ENCODE peak calls at places on chromosomes 5 and 9, in four cellular contexts. One of them, this sample, is unnamed.
A peak's percentile ranks its signal among the peaks of the same experiment; 100 is the strongest.

GRCh38 chr5:31194892-31195291 is 1.4 kb downstream of the CDH6 start:
- DNase-seq in H1: no peak
- DNase-seq in GM12878: no peak
- DNase-seq in K562: no peak
- DNase-seq in this sample: no peak

GRCh38 chr9:101254733-101255473 is 129.9 kb downstream of the BAAT start:
- DNase-seq in H1: no peak
- DNase-seq in GM12878: no peak
- DNase-seq in K562: no peak
- DNase-seq in this sample: peak; percentile 64

GRCh38 chr9:123942542-123942941 is 12.6 kb upstream of the DENND1A start:
- DNase-seq in H1: no peak
- DNase-seq in GM12878: no peak
- DNase-seq in K562: no peak
- DNase-seq in this sample: no peak

GRCh38 chr5:115309751-115310370 is 13.4 kb upstream of the CCDC112 start:
- DNase-seq in H1: no peak
- DNase-seq in GM12878: no peak
- DNase-seq in K562: peak; percentile 12
- DNase-seq in this sample: peak; percentile 26

GRCh38 chr9:76905984-76906861 is at the start of gene PRUNE2:
- DNase-seq in H1: peak; percentile 94
- DNase-seq in GM12878: no peak
- DNase-seq in K562: peak; percentile 8
- DNase-seq in this sample: no peak

GRCh38 chr9:120434532-120434931 is 145.4 kb downstream of the CDK5RAP2 start:
- DNase-seq in H1: no peak
- DNase-seq in GM12878: no peak
- DNase-seq in K562: no peak
- DNase-seq in this sample: no peak

GRCh38 chr5:107486489-107486888 is 184.2 kb downstream of the EFNA5 start:
- DNase-seq in H1: no peak
- DNase-seq in GM12878: peak; percentile 48
- DNase-seq in K562: no peak
- DNase-seq in this sample: no peak

GRCh38 chr9:88657893-88658292 is 122.9 kb downstream of the NXNL2 start:
- DNase-seq in H1: no peak
- DNase-seq in GM12878: no peak
- DNase-seq in K562: no peak
- DNase-seq in this sample: no peak

GRCh38 chr9:71681708-71682268 is 86.5 kb downstream of the CEMIP2 start:
- DNase-seq in H1: no peak
- DNase-seq in GM12878: no peak
- DNase-seq in K562: no peak
- DNase-seq in this sample: no peak

GRCh38 chr5:3139596-3139995 is 388.1 kb upstream of the IRX2 start:
- DNase-seq in H1: no peak
- DNase-seq in GM12878: no peak
- DNase-seq in K562: no peak
- DNase-seq in this sample: no peak

GRCh38 chr5:13987843-13988464 is 43.5 kb upstream of the DNAH5 start:
- DNase-seq in H1: peak; percentile 60
- DNase-seq in GM12878: no peak
- DNase-seq in K562: peak; percentile 78
- DNase-seq in this sample: peak; percentile 37

GRCh38 chr5:111948517-111948916 is 191.5 kb upstream of the NREP start:
- DNase-seq in H1: no peak
- DNase-seq in GM12878: no peak
- DNase-seq in K562: no peak
- DNase-seq in this sample: no peak

GRCh38 chr9:91302831-91303230 is 58.9 kb downstream of the AUH start:
- DNase-seq in H1: no peak
- DNase-seq in GM12878: no peak
- DNase-seq in K562: no peak
- DNase-seq in this sample: peak; percentile 12

GRCh38 chr9:91144782-91145181 is 216.9 kb downstream of the AUH start:
- DNase-seq in H1: no peak
- DNase-seq in GM12878: no peak
- DNase-seq in K562: no peak
- DNase-seq in this sample: no peak

GRCh38 chr9:2017459-2018161 is 2.5 kb downstream of the SMARCA2 start:
- DNase-seq in H1: peak; percentile 76
- DNase-seq in GM12878: no peak
- DNase-seq in K562: peak; percentile 26
- DNase-seq in this sample: peak; percentile 20

GRCh38 chr9:16030513-16031185 is 477.8 kb downstream of the CCDC171 start:
- DNase-seq in H1: no peak
- DNase-seq in GM12878: peak; percentile 35
- DNase-seq in K562: no peak
- DNase-seq in this sample: no peak

GRCh38 chr9:89281106-89281505 is 29.9 kb upstream of the CKS2 start:
- DNase-seq in H1: no peak
- DNase-seq in GM12878: no peak
- DNase-seq in K562: no peak
- DNase-seq in this sample: no peak

GRCh38 chr5:158387499-158387898 is 528.6 kb upstream of the CLINT1 start:
- DNase-seq in H1: no peak
- DNase-seq in GM12878: no peak
- DNase-seq in K562: no peak
- DNase-seq in this sample: no peak

GRCh38 chr5:158382473-158382872 is 523.5 kb upstream of the CLINT1 start:
- DNase-seq in H1: no peak
- DNase-seq in GM12878: no peak
- DNase-seq in K562: no peak
- DNase-seq in this sample: no peak

GRCh38 chr5:158383485-158383884 is 524.5 kb upstream of the CLINT1 start:
- DNase-seq in H1: no peak
- DNase-seq in GM12878: no peak
- DNase-seq in K562: no peak
- DNase-seq in this sample: no peak

GRCh38 chr5:158385982-158386381 is 527.0 kb upstream of the CLINT1 start:
- DNase-seq in H1: no peak
- DNase-seq in GM12878: no peak
- DNase-seq in K562: no peak
- DNase-seq in this sample: no peak

DNA sequence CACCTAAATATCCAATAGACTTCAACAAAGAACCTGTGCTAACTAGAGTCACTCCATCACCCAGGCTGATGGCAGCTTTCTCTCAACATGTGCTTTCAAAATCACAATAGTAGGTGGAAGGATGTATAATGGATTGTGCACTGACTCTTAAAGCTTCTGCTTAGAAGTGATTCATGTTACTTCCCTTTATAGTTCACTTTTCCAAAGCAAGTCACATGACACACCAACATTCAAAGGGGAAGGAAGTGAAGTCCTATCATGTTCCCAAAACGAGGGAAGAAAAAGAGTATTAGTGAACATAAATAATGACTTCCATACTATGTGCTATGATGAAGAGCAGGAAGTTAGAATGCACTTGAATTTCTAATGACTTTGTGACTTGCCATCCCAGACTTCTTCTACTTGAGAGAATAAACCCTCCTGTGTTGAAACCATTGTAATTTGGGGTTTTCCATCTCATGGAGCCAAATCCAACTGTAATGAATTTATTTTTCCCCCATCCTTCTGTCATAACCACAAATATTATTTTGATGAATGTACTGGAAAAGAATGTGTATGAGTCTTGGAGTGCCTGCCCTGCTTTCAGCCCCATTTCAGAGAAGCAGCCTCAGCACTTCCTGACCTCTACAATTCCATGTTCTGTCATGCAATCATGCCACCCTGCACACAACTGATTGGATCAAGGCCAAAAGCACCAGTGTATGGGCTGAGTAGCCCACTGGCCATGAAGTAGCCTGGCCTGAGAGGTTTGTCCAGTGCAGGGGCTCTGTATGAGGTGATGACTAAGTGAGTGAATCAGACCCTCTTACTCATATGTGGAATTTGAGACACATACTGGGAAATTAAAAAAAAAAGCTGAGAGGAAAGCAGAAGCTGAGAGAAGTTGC is 525.8 kb upstream of the CLINT1 start:
- DNase-seq in H1: no peak
- DNase-seq in GM12878: no peak
- DNase-seq in K562: no peak
- DNase-seq in this sample: no peak
- TF ChIP-seq BRCA1 in H1: no peak
- TF ChIP-seq BRCA1 in GM12878: no peak
- TF ChIP-seq BRCA1 in K562: no peak
- TF ChIP-seq BRCA1 in this sample: no peak

GRCh38 chr9:111832428-111832827 is 37.7 kb upstream of the SHOC1 start:
- DNase-seq in H1: no peak
- DNase-seq in GM12878: no peak
- DNase-seq in K562: no peak
- DNase-seq in this sample: no peak
- TF ChIP-seq POLR2AphosphoS5 in H1: no peak
- TF ChIP-seq POLR2AphosphoS5 in GM12878: no peak
- TF ChIP-seq POLR2AphosphoS5 in K562: no peak
- TF ChIP-seq POLR2AphosphoS5 in this sample: no peak

GRCh38 chr5:174414315-174414710 is 310.1 kb upstream of the MSX2 start:
- DNase-seq in H1: no peak
- DNase-seq in GM12878: no peak
- DNase-seq in K562: no peak
- DNase-seq in this sample: no peak

GRCh38 chr5:174411513-174411819 is 312.9 kb upstream of the MSX2 start:
- DNase-seq in H1: no peak
- DNase-seq in GM12878: no peak
- DNase-seq in K562: no peak
- DNase-seq in this sample: no peak

GRCh38 chr5:174412374-174412773 is 312.0 kb upstream of the MSX2 start:
- DNase-seq in H1: no peak
- DNase-seq in GM12878: no peak
- DNase-seq in K562: no peak
- DNase-seq in this sample: no peak

GRCh38 chr5:174412941-174413340 is 311.4 kb upstream of the MSX2 start:
- DNase-seq in H1: no peak
- DNase-seq in GM12878: no peak
- DNase-seq in K562: no peak
- DNase-seq in this sample: no peak

DNA sequence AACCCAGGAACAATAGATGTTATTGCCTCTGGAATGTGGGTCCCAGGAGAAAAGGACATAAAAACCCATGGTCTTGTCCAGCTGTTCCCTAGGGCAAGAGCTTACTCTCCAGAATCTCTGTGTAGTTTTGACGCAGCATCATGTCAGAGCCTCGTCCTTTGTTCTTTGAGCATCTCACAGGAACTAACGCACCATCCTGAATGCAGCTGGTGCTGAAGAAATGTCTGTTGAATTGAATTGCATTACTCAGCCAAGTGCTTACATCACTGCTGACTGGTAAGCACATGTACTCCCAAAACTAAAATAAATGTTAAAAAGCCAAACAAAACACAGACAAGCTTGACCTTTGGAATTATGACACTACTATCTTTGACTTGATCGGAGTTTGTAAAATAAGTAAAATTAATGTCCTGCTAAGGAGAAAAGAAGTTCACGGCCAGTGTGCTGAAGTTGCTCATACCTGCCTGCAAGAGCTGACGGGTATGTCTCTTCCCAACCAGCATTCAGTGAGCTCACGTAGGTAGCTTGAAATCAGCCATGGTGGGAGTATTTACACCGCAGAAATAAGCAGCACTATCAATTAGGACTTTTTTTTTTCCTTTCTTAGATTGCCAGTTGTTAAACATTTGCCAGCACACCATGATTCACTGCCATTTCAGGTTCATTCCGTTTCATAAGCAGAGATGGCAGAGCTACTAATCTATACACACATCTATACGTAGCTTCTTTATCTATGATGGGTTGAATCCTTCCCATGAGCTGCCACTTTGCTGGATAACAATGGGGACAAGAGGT is 310.7 kb upstream of the MSX2 start:
- DNase-seq in H1: no peak
- DNase-seq in GM12878: no peak
- DNase-seq in K562: no peak
- DNase-seq in this sample: no peak
- TF ChIP-seq BRCA1 in H1: no peak
- TF ChIP-seq BRCA1 in GM12878: no peak
- TF ChIP-seq BRCA1 in K562: no peak
- TF ChIP-seq BRCA1 in this sample: no peak

GRCh38 chr9:70477146-70477745 is 62.8 kb upstream of the KLF9 start:
- DNase-seq in H1: no peak
- DNase-seq in GM12878: no peak
- DNase-seq in K562: no peak
- DNase-seq in this sample: no peak

GRCh38 chr9:70478963-70479641 is 64.6 kb upstream of the KLF9 start:
- DNase-seq in H1: no peak
- DNase-seq in GM12878: no peak
- DNase-seq in K562: no peak
- DNase-seq in this sample: no peak

GRCh38 chr9:70480405-70480980 is 66.0 kb upstream of the KLF9 start:
- DNase-seq in H1: no peak
- DNase-seq in GM12878: no peak
- DNase-seq in K562: no peak
- DNase-seq in this sample: no peak

GRCh38 chr9:70479880-70480291 is 65.4 kb upstream of the KLF9 start:
- DNase-seq in H1: no peak
- DNase-seq in GM12878: no peak
- DNase-seq in K562: no peak
- DNase-seq in this sample: no peak

GRCh38 chr9:70477907-70478480 is 63.5 kb upstream of the KLF9 start:
- DNase-seq in H1: no peak
- DNase-seq in GM12878: no peak
- DNase-seq in K562: no peak
- DNase-seq in this sample: no peak
- TF ChIP-seq POLR2AphosphoS5 in H1: no peak
- TF ChIP-seq POLR2AphosphoS5 in GM12878: no peak
- TF ChIP-seq POLR2AphosphoS5 in K562: no peak
- TF ChIP-seq POLR2AphosphoS5 in this sample: no peak

GRCh38 chr5:150499437-150499956 is 8.4 kb upstream of the NDST1 start:
- DNase-seq in H1: no peak
- DNase-seq in GM12878: no peak
- DNase-seq in K562: peak; percentile 80
- DNase-seq in this sample: no peak
- TF ChIP-seq BRCA1 in H1: no peak
- TF ChIP-seq BRCA1 in GM12878: no peak
- TF ChIP-seq BRCA1 in K562: no peak
- TF ChIP-seq BRCA1 in this sample: no peak

GRCh38 chr9:130659699-130660248 is 4.6 kb upstream of the PRDM12 start:
- DNase-seq in H1: peak; percentile 75
- DNase-seq in GM12878: no peak
- DNase-seq in K562: no peak
- DNase-seq in this sample: no peak
- TF ChIP-seq POLR2AphosphoS5 in H1: no peak
- TF ChIP-seq POLR2AphosphoS5 in GM12878: no peak
- TF ChIP-seq POLR2AphosphoS5 in K562: no peak
- TF ChIP-seq POLR2AphosphoS5 in this sample: no peak